ENCODE peak calls at places on chromosomes 1 and 21, in seven cellular contexts. One of them, this sample, is unnamed.

GRCh38 chr1:10616696-10617095 is 141.9 kb downstream of the PEX14 start:
- DNase-seq in K562: no peak
- DNase-seq in HCT116: no peak
- DNase-seq in GM12878: no peak
- DNase-seq in SK-N-SH: no peak
- DNase-seq in HepG2: no peak
- DNase-seq in H1: no peak
- DNase-seq in this sample: no peak

GRCh38 chr1:3207217-3207848 is 138.3 kb downstream of the PRDM16 start:
- DNase-seq in K562: no peak
- DNase-seq in HCT116: no peak
- DNase-seq in GM12878: no peak
- DNase-seq in SK-N-SH: no peak
- DNase-seq in HepG2: no peak
- DNase-seq in H1: no peak
- DNase-seq in this sample: no peak

GRCh38 chr21:35212393-35213127 is 163.5 kb upstream of the RUNX1 start:
- DNase-seq in K562: no peak
- DNase-seq in HCT116: no peak
- DNase-seq in GM12878: no peak
- DNase-seq in SK-N-SH: no peak
- DNase-seq in HepG2: no peak
- DNase-seq in H1: no peak
- DNase-seq in this sample: no peak

GRCh38 chr21:42489006-42489563 is 6.9 kb downstream of the RSPH1 start:
- DNase-seq in K562: no peak
- DNase-seq in HCT116: no peak
- DNase-seq in GM12878: no peak
- DNase-seq in SK-N-SH: no peak
- DNase-seq in HepG2: no peak
- DNase-seq in H1: no peak
- DNase-seq in this sample: no peak

GRCh38 chr1:10065760-10066159 is 33.0 kb downstream of the UBE4B start:
- DNase-seq in K562: no peak
- DNase-seq in HCT116: no peak
- DNase-seq in GM12878: no peak
- DNase-seq in SK-N-SH: no peak
- DNase-seq in HepG2: no peak
- DNase-seq in H1: no peak
- DNase-seq in this sample: no peak

GRCh38 chr1:64006276-64007051 is 197.0 kb upstream of the UBE2U start:
- DNase-seq in K562: peak
- DNase-seq in HCT116: peak
- DNase-seq in GM12878: no peak
- DNase-seq in SK-N-SH: no peak
- DNase-seq in HepG2: peak
- DNase-seq in H1: no peak
- DNase-seq in this sample: no peak

GRCh38 chr21:44666401-44667320 is at the start of gene KRTAP12-2:
- DNase-seq in K562: no peak
- DNase-seq in HCT116: no peak
- DNase-seq in GM12878: no peak
- DNase-seq in SK-N-SH: no peak
- DNase-seq in HepG2: no peak
- DNase-seq in H1: no peak
- DNase-seq in this sample: no peak

GRCh38 chr1:81799939-81800740 is 594 bp upstream of the ADGRL2 start:
- DNase-seq in K562: no peak
- DNase-seq in HCT116: no peak
- DNase-seq in GM12878: no peak
- DNase-seq in SK-N-SH: peak
- DNase-seq in HepG2: peak
- DNase-seq in H1: no peak
- DNase-seq in this sample: no peak

GRCh38 chr1:178645826-178646200 is 79.2 kb upstream of the RALGPS2 start:
- DNase-seq in K562: no peak
- DNase-seq in HCT116: no peak
- DNase-seq in GM12878: no peak
- DNase-seq in SK-N-SH: no peak
- DNase-seq in HepG2: no peak
- DNase-seq in H1: no peak
- DNase-seq in this sample: no peak

GRCh38 chr1:150272379-150272840 is at the start of gene C1orf54:
- DNase-seq in K562: peak
- DNase-seq in HCT116: no peak
- DNase-seq in GM12878: no peak
- DNase-seq in SK-N-SH: no peak
- DNase-seq in HepG2: no peak
- DNase-seq in H1: no peak
- DNase-seq in this sample: no peak

GRCh38 chr1:86823821-86824500 is 90.0 kb downstream of the SELENOF start:
- DNase-seq in K562: no peak
- DNase-seq in HCT116: no peak
- DNase-seq in GM12878: no peak
- DNase-seq in SK-N-SH: no peak
- DNase-seq in HepG2: peak
- DNase-seq in H1: no peak
- DNase-seq in this sample: no peak

GRCh38 chr1:50658421-50659076 is 235.3 kb upstream of the DMRTA2 start:
- DNase-seq in K562: no peak
- DNase-seq in HCT116: no peak
- DNase-seq in GM12878: no peak
- DNase-seq in SK-N-SH: no peak
- DNase-seq in HepG2: peak
- DNase-seq in H1: no peak
- DNase-seq in this sample: no peak

GRCh38 chr21:33109574-33110339 is 39.8 kb downstream of the OLIG1 start:
- DNase-seq in K562: no peak
- DNase-seq in HCT116: no peak
- DNase-seq in GM12878: no peak
- DNase-seq in SK-N-SH: no peak
- DNase-seq in HepG2: no peak
- DNase-seq in H1: no peak
- DNase-seq in this sample: no peak

GRCh38 chr1:199808110-199808870 is 219.2 kb upstream of the NR5A2 start:
- DNase-seq in K562: no peak
- DNase-seq in HCT116: no peak
- DNase-seq in GM12878: no peak
- DNase-seq in SK-N-SH: no peak
- DNase-seq in HepG2: no peak
- DNase-seq in H1: no peak
- DNase-seq in this sample: no peak

GRCh38 chr1:16017461-16018303 is at the start of gene HSPB7:
- DNase-seq in K562: peak
- DNase-seq in HCT116: no peak
- DNase-seq in GM12878: no peak
- DNase-seq in SK-N-SH: peak
- DNase-seq in HepG2: no peak
- DNase-seq in H1: no peak
- DNase-seq in this sample: no peak

GRCh38 chr1:42932442-42932941 is 26.2 kb downstream of the SLC2A1 start:
- DNase-seq in K562: no peak
- DNase-seq in HCT116: no peak
- DNase-seq in GM12878: no peak
- DNase-seq in SK-N-SH: no peak
- DNase-seq in HepG2: no peak
- DNase-seq in H1: no peak
- DNase-seq in this sample: no peak

GRCh38 chr21:42307106-42307505 is 8.1 kb downstream of the TFF3 start:
- DNase-seq in K562: no peak
- DNase-seq in HCT116: no peak
- DNase-seq in GM12878: no peak
- DNase-seq in SK-N-SH: no peak
- DNase-seq in HepG2: no peak
- DNase-seq in H1: no peak
- DNase-seq in this sample: no peak

GRCh38 chr21:34535886-34536285 is 23.9 kb upstream of the KCNE1 start:
- DNase-seq in K562: no peak
- DNase-seq in HCT116: no peak
- DNase-seq in GM12878: no peak
- DNase-seq in SK-N-SH: no peak
- DNase-seq in HepG2: no peak
- DNase-seq in H1: no peak
- DNase-seq in this sample: no peak

GRCh38 chr1:234620272-234620711 is 10.3 kb upstream of the IRF2BP2 start:
- DNase-seq in K562: no peak
- DNase-seq in HCT116: no peak
- DNase-seq in GM12878: no peak
- DNase-seq in SK-N-SH: no peak
- DNase-seq in HepG2: no peak
- DNase-seq in H1: no peak
- DNase-seq in this sample: peak

GRCh38 chr1:70807088-70807664 is 240.4 kb downstream of the PTGER3 start:
- DNase-seq in K562: no peak
- DNase-seq in HCT116: no peak
- DNase-seq in GM12878: no peak
- DNase-seq in SK-N-SH: no peak
- DNase-seq in HepG2: no peak
- DNase-seq in H1: no peak
- DNase-seq in this sample: no peak

GRCh38 chr1:18007391-18008106 is 100.0 kb upstream of the IGSF21 start:
- DNase-seq in K562: no peak
- DNase-seq in HCT116: no peak
- DNase-seq in GM12878: no peak
- DNase-seq in SK-N-SH: no peak
- DNase-seq in HepG2: no peak
- DNase-seq in H1: no peak
- DNase-seq in this sample: no peak

GRCh38 chr1:237098517-237098916 is 56.5 kb downstream of the RYR2 start:
- DNase-seq in K562: no peak
- DNase-seq in HCT116: no peak
- DNase-seq in GM12878: no peak
- DNase-seq in SK-N-SH: no peak
- DNase-seq in HepG2: no peak
- DNase-seq in H1: no peak
- DNase-seq in this sample: no peak

GRCh38 chr1:243979396-243979795 is 71.7 kb upstream of the ZBTB18 start:
- DNase-seq in K562: no peak
- DNase-seq in HCT116: no peak
- DNase-seq in GM12878: no peak
- DNase-seq in SK-N-SH: peak
- DNase-seq in HepG2: no peak
- DNase-seq in H1: no peak
- DNase-seq in this sample: no peak

GRCh38 chr21:46295996-46296752 is 10.0 kb downstream of the YBEY start:
- DNase-seq in K562: peak
- DNase-seq in HCT116: no peak
- DNase-seq in GM12878: no peak
- DNase-seq in SK-N-SH: no peak
- DNase-seq in HepG2: peak
- DNase-seq in H1: no peak
- DNase-seq in this sample: no peak

GRCh38 chr1:163655565-163655964 is 333.8 kb downstream of the NUF2 start:
- DNase-seq in K562: no peak
- DNase-seq in HCT116: no peak
- DNase-seq in GM12878: no peak
- DNase-seq in SK-N-SH: no peak
- DNase-seq in HepG2: no peak
- DNase-seq in H1: no peak
- DNase-seq in this sample: no peak

GRCh38 chr21:40160911-40161310 is 293.7 kb downstream of the PCP4 start:
- DNase-seq in K562: no peak
- DNase-seq in HCT116: no peak
- DNase-seq in GM12878: no peak
- DNase-seq in SK-N-SH: no peak
- DNase-seq in HepG2: no peak
- DNase-seq in H1: no peak
- DNase-seq in this sample: no peak
- TF ChIP-seq JUND in K562: no peak
- TF ChIP-seq JUND in HCT116: no peak
- TF ChIP-seq JUND in GM12878: no peak
- TF ChIP-seq JUND in SK-N-SH: no peak
- TF ChIP-seq JUND in HepG2: no peak
- TF ChIP-seq JUND in H1: no peak
- TF ChIP-seq JUND in this sample: no peak

GRCh38 chr1:224387943-224388342 is 31.3 kb downstream of the CNIH4 start:
- DNase-seq in K562: no peak
- DNase-seq in HCT116: no peak
- DNase-seq in GM12878: no peak
- DNase-seq in SK-N-SH: no peak
- DNase-seq in HepG2: no peak
- DNase-seq in H1: no peak
- DNase-seq in this sample: no peak

GRCh38 chr1:224393331-224393730 is 36.7 kb downstream of the CNIH4 start:
- DNase-seq in K562: no peak
- DNase-seq in HCT116: no peak
- DNase-seq in GM12878: no peak
- DNase-seq in SK-N-SH: no peak
- DNase-seq in HepG2: no peak
- DNase-seq in H1: no peak
- DNase-seq in this sample: no peak

GRCh38 chr1:224392411-224393249 is 36.0 kb downstream of the CNIH4 start:
- DNase-seq in K562: peak
- DNase-seq in HCT116: no peak
- DNase-seq in GM12878: no peak
- DNase-seq in SK-N-SH: no peak
- DNase-seq in HepG2: no peak
- DNase-seq in H1: no peak
- DNase-seq in this sample: no peak

GRCh38 chr1:224387302-224387912 is 30.7 kb downstream of the CNIH4 start:
- DNase-seq in K562: no peak
- DNase-seq in HCT116: no peak
- DNase-seq in GM12878: no peak
- DNase-seq in SK-N-SH: peak
- DNase-seq in HepG2: no peak
- DNase-seq in H1: no peak
- DNase-seq in this sample: no peak

DNA sequence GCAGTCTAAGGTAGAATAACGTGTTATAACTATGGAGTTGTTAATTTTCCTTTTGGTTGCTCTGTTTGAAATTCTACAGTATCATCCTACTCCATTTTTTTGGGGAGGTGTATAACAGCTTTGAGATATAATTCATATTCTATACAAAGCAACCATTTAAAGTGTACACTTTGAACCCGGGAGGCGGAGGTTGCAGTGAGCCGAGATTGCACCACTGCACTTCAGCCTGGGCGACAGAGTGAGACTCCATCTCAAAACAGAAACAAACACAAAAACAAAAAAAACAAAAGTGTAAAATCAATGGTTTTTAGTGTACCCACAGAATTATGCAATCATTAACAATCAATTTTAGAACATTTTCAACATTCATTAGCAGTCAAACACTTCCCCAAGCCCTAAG is 33.8 kb downstream of the CNIH4 start:
- DNase-seq in K562: no peak
- DNase-seq in HCT116: no peak
- DNase-seq in GM12878: no peak
- DNase-seq in SK-N-SH: no peak
- DNase-seq in HepG2: no peak
- DNase-seq in H1: no peak
- DNase-seq in this sample: no peak
- TF ChIP-seq JUND in K562: no peak
- TF ChIP-seq JUND in HCT116: no peak
- TF ChIP-seq JUND in GM12878: no peak
- TF ChIP-seq JUND in SK-N-SH: no peak
- TF ChIP-seq JUND in HepG2: no peak
- TF ChIP-seq JUND in H1: no peak
- TF ChIP-seq JUND in this sample: no peak

GRCh38 chr1:100866041-100866900 is 28.4 kb downstream of the EXTL2 start:
- DNase-seq in K562: peak
- DNase-seq in HCT116: peak
- DNase-seq in GM12878: no peak
- DNase-seq in SK-N-SH: peak
- DNase-seq in HepG2: peak
- DNase-seq in H1: no peak
- DNase-seq in this sample: peak
- TF ChIP-seq JUND in K562: no peak
- TF ChIP-seq JUND in HCT116: no peak
- TF ChIP-seq JUND in GM12878: no peak
- TF ChIP-seq JUND in SK-N-SH: no peak
- TF ChIP-seq JUND in HepG2: no peak
- TF ChIP-seq JUND in H1: no peak
- TF ChIP-seq JUND in this sample: no peak

GRCh38 chr1:110056776-110057175 is 13.7 kb downstream of the ALX3 start:
- DNase-seq in K562: no peak
- DNase-seq in HCT116: no peak
- DNase-seq in GM12878: no peak
- DNase-seq in SK-N-SH: no peak
- DNase-seq in HepG2: no peak
- DNase-seq in H1: no peak
- DNase-seq in this sample: no peak
- TF ChIP-seq JUND in K562: no peak
- TF ChIP-seq JUND in HCT116: no peak
- TF ChIP-seq JUND in GM12878: no peak
- TF ChIP-seq JUND in SK-N-SH: peak
- TF ChIP-seq JUND in HepG2: no peak
- TF ChIP-seq JUND in H1: no peak
- TF ChIP-seq JUND in this sample: no peak